ENCODE peak calls at places on chromosome 9, in five cellular contexts. P is endodermal cell, B is upper lobe of right lung, R is posterior cingulate gyrus, S is fibroblast of the conjunctiva. M is an unnamed sample.

GRCh38 chr9:1018121-1018520 is 32.0 kb upstream of the DMRT2 start:
- DNase-seq in P (peak; percentile 81), B (no peak), R (no peak), S (no peak), M (no peak)

GRCh38 chr9:35856206-35856605 is 14.0 kb downstream of the OR13J1 start:
- DNase-seq in S (no peak), R (no peak), P (no peak), B (no peak), M (no peak)

GRCh38 chr9:115764649-115765048 is 388.9 kb upstream of the PAPPA start:
- DNase-seq in P (no peak), S (no peak), B (no peak), R (no peak), M (no peak)

GRCh38 chr9:98142182-98142924 is 23.3 kb upstream of the TRIM14 start:
- DNase-seq in R (no peak), S (no peak), P (no peak), B (peak; percentile 94), M (no peak)

GRCh38 chr9:127180457-127181314 is 58.3 kb upstream of the ANGPTL2 start:
- DNase-seq in R (peak; percentile 47), S (no peak), B (peak; percentile 37), P (peak; percentile 32), M (no peak)

GRCh38 chr9:136798708-136799078 is 2.6 kb downstream of the CCDC183 start:
- DNase-seq in S (no peak), B (no peak), P (no peak), R (peak; percentile 23), M (no peak)

GRCh38 chr9:21028476-21028875 is 3.0 kb downstream of the HACD4 start:
- DNase-seq in B (no peak), P (no peak), S (no peak), R (no peak), M (no peak)

GRCh38 chr9:38089387-38090165 is 20.5 kb upstream of the SHB start:
- DNase-seq in B (no peak), R (no peak), S (no peak), P (peak; percentile 62), M (no peak)

GRCh38 chr9:129773262-129774048 is 20.6 kb upstream of the PTGES start:
- DNase-seq in P (no peak), S (no peak), R (no peak), B (peak; percentile 81), M (no peak)

GRCh38 chr9:131720330-131720729 is 19.5 kb downstream of the RAPGEF1 start:
- DNase-seq in P (no peak), S (no peak), B (no peak), R (no peak), M (no peak)

GRCh38 chr9:38362912-38363588 is 29.5 kb upstream of the ALDH1B1 start:
- DNase-seq in B (no peak), S (peak; percentile 63), R (no peak), P (peak; percentile 60), M (peak; percentile 24)

M was measured in pulmonary artery endothelial cell.